ENCODE peak calls at places on chromosomes 12 and 14, in eight cellular contexts. W is adrenal gland; R is CD8-positive, alpha-beta T cell; B is tibial artery; I is coronary artery; O is cardiac muscle cell; L is A549; U is A673. D is an unnamed sample.

GRCh38 chr12:77888611-77889010 is 57.9 kb downstream of the NAV3 start:
- DNase-seq in W (no peak), R (no peak), B (no peak), I (no peak), O (no peak), L (peak; percentile 48), U (no peak), D (no peak)

GRCh38 chr12:26651566-26652188 is 181.3 kb downstream of the ITPR2 start:
- DNase-seq in W (peak; percentile 64), R (no peak), B (no peak), I (no peak), O (peak; percentile 58), L (peak; percentile 69), U (peak; percentile 83), D (peak; percentile 52)

GRCh38 chr14:26427059-26427458 is 170.8 kb downstream of the NOVA1 start:
- DNase-seq in W (peak; percentile 3), R (no peak), B (peak; percentile 29), I (no peak), O (no peak), L (no peak), U (peak; percentile 64), D (no peak)

GRCh38 chr12:52260351-52261210 is 13.9 kb upstream of the KRT86 start:
- DNase-seq in W (no peak), R (no peak), B (no peak), I (no peak), O (no peak), L (no peak), U (no peak), D (no peak)

GRCh38 chr12:20483776-20484175 is 115.4 kb downstream of the PDE3A start:
- DNase-seq in W (no peak), R (no peak), B (no peak), I (no peak), O (no peak), L (no peak), U (no peak), D (no peak)

GRCh38 chr12:41269056-41269455 is 80.9 kb downstream of the PDZRN4 start:
- DNase-seq in W (no peak), R (no peak), B (no peak), I (no peak), O (no peak), L (no peak), U (no peak), D (no peak)

GRCh38 chr14:69657961-69658360 is 46.6 kb downstream of the SUSD6 start:
- DNase-seq in W (no peak), R (no peak), B (no peak), I (no peak), O (peak; percentile 34), L (no peak), U (no peak), D (no peak)

GRCh38 chr12:46492471-46493351 is 120.1 kb upstream of the SLC38A2 start:
- DNase-seq in W (no peak), R (no peak), B (no peak), I (no peak), O (no peak), L (peak; percentile 97), U (no peak), D (no peak)

GRCh38 chr12:91388573-91388972 is 206.0 kb upstream of the DCN start:
- DNase-seq in W (no peak), R (no peak), B (no peak), I (no peak), O (no peak), L (no peak), U (no peak), D (no peak)

GRCh38 chr12:93107514-93107942 is 178.4 kb upstream of the EEA1 start:
- DNase-seq in W (no peak), R (no peak), B (no peak), I (no peak), O (no peak), L (no peak), U (no peak), D (no peak)

GRCh38 chr12:6367065-6367968 is 8.0 kb downstream of the SCNN1A start:
- DNase-seq in W (peak; percentile 51), R (peak; percentile 34), B (no peak), I (no peak), O (no peak), L (peak; percentile 77), U (peak; percentile 76), D (no peak)

GRCh38 chr14:33762462-33762861 is 188.4 kb downstream of the EGLN3 start:
- DNase-seq in W (no peak), R (no peak), B (no peak), I (no peak), O (no peak), L (no peak), U (peak; percentile 42), D (no peak)

GRCh38 chr12:57893460-57894353 is 47.2 kb upstream of the CTDSP2 start:
- DNase-seq in W (peak; percentile 89), R (no peak), B (peak; percentile 91), I (peak; percentile 96), O (peak; percentile 85), L (no peak), U (peak; percentile 90), D (peak; percentile 98)

GRCh38 chr14:38721822-38722431 is 381.1 kb downstream of the SEC23A start:
- DNase-seq in W (peak; percentile 82), R (no peak), B (peak; percentile 80), I (no peak), O (peak; percentile 68), L (peak; percentile 46), U (peak; percentile 77), D (peak; percentile 33)

GRCh38 chr14:97580923-97581495 is 783.8 kb downstream of the VRK1 start:
- DNase-seq in W (peak; percentile 7), R (no peak), B (no peak), I (no peak), O (peak; percentile 77), L (no peak), U (peak; percentile 36), D (no peak)

DNA sequence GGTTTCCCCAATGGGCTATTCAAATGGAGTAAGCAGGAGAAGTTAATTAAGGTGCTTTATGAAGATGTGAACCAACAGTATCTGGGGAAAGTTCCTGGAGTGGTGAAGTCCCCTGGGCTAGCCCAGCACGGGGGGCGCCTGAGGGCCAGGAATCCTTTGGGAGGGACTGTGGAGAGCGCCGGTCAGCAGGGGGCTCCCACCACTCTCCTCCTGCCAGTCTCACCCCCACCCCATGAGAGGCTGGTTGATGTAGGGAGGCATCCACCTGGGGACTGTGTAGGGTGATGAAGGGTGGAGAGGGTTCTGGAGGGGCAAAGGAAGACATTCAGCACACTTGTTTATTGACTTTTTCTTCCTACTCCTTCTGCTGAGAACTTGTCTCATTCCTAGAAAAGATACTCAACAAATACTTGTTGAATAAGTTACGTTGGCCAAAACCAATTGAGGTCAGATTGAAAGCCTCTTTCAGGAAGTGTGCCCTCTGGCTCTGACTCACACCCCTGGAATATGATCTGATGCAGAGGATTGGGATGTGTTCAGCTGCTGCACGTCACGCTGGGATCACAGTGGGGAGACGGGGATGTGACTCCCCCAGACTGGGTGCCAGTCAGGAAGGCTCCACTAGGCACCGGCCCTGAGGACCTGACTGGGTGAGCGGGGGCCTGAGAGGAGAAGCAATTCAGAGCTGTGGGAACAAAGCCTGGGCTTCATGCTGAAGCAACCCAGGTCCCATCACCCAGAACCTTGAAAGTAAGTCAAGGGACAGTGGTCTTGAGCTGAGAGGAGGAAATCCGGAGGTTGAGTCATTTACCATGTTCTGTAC is 4.2 kb downstream of the CEBPE start:
- DNase-seq in W (peak; percentile 82), R (no peak), B (no peak), I (no peak), O (no peak), L (peak; percentile 80), U (peak; percentile 32), D (no peak)
- H3K27ac ChIP-seq in W (no peak overlapping the region), R (no peak overlapping the region), B (no peak overlapping the region), I (no peak overlapping the region), O (peak overlapping the region; percentile 93), L (peak overlapping the region; percentile 47), U (no peak overlapping the region), D (no peak overlapping the region)

GRCh38 chr14:99523661-99524050 is 42.4 kb downstream of the CCNK start:
- DNase-seq in W (no peak), R (no peak), B (no peak), I (no peak), O (no peak), L (no peak), U (no peak), D (no peak)
- H3K4me3 ChIP-seq in W (no peak overlapping the region), R (no peak overlapping the region), B (no peak overlapping the region), I (no peak overlapping the region), O (no peak overlapping the region), L (no peak overlapping the region), U (no peak overlapping the region), D (no peak overlapping the region)

GRCh38 chr14:100141133-100141497 is 18.3 kb downstream of the DEGS2 start:
- DNase-seq in W (no peak), R (no peak), B (no peak), I (no peak), O (no peak), L (no peak), U (no peak), D (no peak)

GRCh38 chr14:100142073-100143040 is 17.1 kb downstream of the DEGS2 start:
- DNase-seq in W (peak; percentile 37), R (no peak), B (no peak), I (no peak), O (no peak), L (no peak), U (no peak), D (no peak)

GRCh38 chr14:100138955-100139354 is 20.5 kb downstream of the DEGS2 start:
- DNase-seq in W (no peak), R (no peak), B (no peak), I (no peak), O (no peak), L (no peak), U (no peak), D (no peak)

GRCh38 chr14:100138082-100138787 is 21.2 kb downstream of the DEGS2 start:
- DNase-seq in W (no peak), R (no peak), B (no peak), I (no peak), O (no peak), L (no peak), U (no peak), D (no peak)

GRCh38 chr14:100140452-100141132 is 18.9 kb downstream of the DEGS2 start:
- DNase-seq in W (no peak), R (no peak), B (no peak), I (no peak), O (peak; percentile 69), L (peak; percentile 26), U (no peak), D (no peak)
- TF ChIP-seq CTCF in W (no peak), R (no peak), B (no peak), I (no peak), O (peak; percentile 25), L (no peak), U (no peak), D (no peak)

DNA sequence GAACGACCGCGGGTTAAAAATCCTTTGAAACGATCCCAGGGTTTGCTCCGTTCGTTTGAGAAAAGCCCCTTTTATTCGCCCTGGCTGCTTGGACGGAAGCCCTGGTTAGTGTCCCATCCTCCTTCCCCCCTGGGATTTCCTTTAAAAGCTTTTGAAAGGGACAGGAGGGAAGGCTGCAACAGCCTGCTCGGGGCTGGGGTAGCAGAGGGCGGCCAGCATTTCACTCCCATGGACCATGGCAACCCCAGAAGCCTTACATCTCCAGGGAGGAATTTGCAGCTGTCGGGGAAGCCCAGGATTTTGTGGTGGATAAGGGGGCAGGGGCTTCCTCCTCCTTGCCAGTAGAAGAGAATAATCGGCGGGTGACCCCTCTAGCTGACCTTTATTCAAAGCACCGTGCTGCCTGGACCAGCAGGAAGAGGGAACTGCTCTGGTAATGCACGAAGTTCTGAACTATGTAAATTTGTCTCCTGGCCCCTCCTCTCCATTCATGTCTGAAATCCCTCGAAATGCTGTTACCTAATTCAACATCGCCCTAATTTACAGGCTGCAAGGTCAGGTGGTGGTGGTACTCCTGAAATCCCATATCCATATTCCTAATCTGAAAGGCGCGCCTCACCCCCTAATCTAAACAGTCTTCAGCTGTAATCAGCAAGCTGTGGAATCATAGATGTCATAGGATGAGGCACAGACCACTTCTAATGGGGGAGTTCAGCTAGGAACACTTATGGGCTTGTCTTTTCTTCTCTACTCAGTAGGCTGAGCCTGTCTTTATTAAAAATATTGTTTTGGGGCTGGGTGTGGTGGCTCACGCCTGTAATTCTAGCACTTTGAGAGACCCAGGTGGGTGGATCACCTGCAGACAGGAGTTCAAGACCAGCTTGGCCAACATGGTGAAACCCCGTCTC is 1.0 kb upstream of the CLIP1 start:
- DNase-seq in W (peak; percentile 45), R (no peak), B (no peak), I (peak; percentile 75), O (peak; percentile 48), L (peak; percentile 77), U (peak; percentile 41), D (no peak)
- H3K27ac ChIP-seq in W (peak overlapping the region; percentile 72), R (no peak overlapping the region), B (peak overlapping the region; percentile 91), I (peak overlapping the region; percentile 100), O (peak overlapping the region; percentile 89), L (peak overlapping the region; percentile 100), U (peak overlapping the region; percentile 75), D (peak overlapping the region; percentile 99)

D was measured in uterus.